ENCODE peak calls at places on chromosomes 11 and 22, in five cellular contexts. P, S, H, N and U are unnamed samples.

GRCh38 chr11:93131709-93132108 is 66.1 kb downstream of the SLC36A4 start:
- DNase-seq in P (peak; percentile 10), S (peak; percentile 62), H (no peak), N (no peak), U (peak; percentile 8)

GRCh38 chr11:128125723-128126122 is 461.6 kb downstream of the ETS1 start:
- DNase-seq in P (no peak), S (no peak), H (no peak), N (no peak), U (no peak)

GRCh38 chr11:65524747-65525658 is at the start of gene SCYL1:
- DNase-seq in P (no peak), S (peak; percentile 79), H (peak; percentile 88), N (peak; percentile 96), U (peak; percentile 70)

GRCh38 chr22:26127126-26127525 is 42.1 kb upstream of the SEZ6L start:
- DNase-seq in P (no peak), S (no peak), H (no peak), N (no peak), U (no peak)

GRCh38 chr11:73969991-73970800 is 12.4 kb downstream of the UCP2 start:
- DNase-seq in P (no peak), S (no peak), H (no peak), N (no peak), U (no peak)

GRCh38 chr11:118117790-118118601 is 31.2 kb upstream of the SMIM35 start:
- DNase-seq in P (no peak), S (no peak), H (no peak), N (no peak), U (no peak)

GRCh38 chr22:39984006-39984405 is 10.7 kb upstream of the FAM83F start:
- DNase-seq in P (no peak), S (no peak), H (no peak), N (no peak), U (no peak)

GRCh38 chr22:30325065-30325720 is 1.5 kb downstream of the TBC1D10A start:
- DNase-seq in P (no peak), S (peak; percentile 30), H (peak; percentile 73), N (no peak), U (no peak)

GRCh38 chr22:41132555-41132954 is 40.2 kb downstream of the EP300 start:
- DNase-seq in P (no peak), S (no peak), H (no peak), N (no peak), U (no peak)

GRCh38 chr11:118437046-118437735 is 899 bp downstream of the KMT2A start:
- DNase-seq in P (peak; percentile 10), S (peak; percentile 78), H (peak; percentile 47), N (peak; percentile 94), U (no peak)

GRCh38 chr11:12625438-12626071 is 48.7 kb upstream of the TEAD1 start:
- DNase-seq in P (no peak), S (no peak), H (no peak), N (no peak), U (no peak)

GRCh38 chr11:103494491-103494890 is 385.3 kb downstream of the DYNC2H1 start:
- DNase-seq in P (no peak), S (no peak), H (no peak), N (no peak), U (no peak)

GRCh38 chr11:7569044-7569443 is 55.2 kb downstream of the PPFIBP2 start:
- DNase-seq in P (no peak), S (no peak), H (no peak), N (no peak), U (no peak)

GRCh38 chr22:37659897-37660708 is 1.6 kb downstream of the PDXP start:
- DNase-seq in P (no peak), S (no peak), H (peak; percentile 46), N (no peak), U (no peak)

GRCh38 chr11:64502634-64503033 is 88.4 kb upstream of the SLC22A12 start:
- DNase-seq in P (no peak), S (no peak), H (no peak), N (no peak), U (no peak)

GRCh38 chr22:49326558-49326957 is 501.1 kb downstream of the BRD1 start:
- DNase-seq in P (no peak), S (no peak), H (no peak), N (no peak), U (no peak)

GRCh38 chr11:127182586-127183203 is 182.1 kb upstream of the KIRREL3 start:
- DNase-seq in P (no peak), S (no peak), H (no peak), N (no peak), U (no peak)

GRCh38 chr22:48241658-48242057 is 1479.2 kb downstream of the TBC1D22A start:
- DNase-seq in P (no peak), S (no peak), H (no peak), N (no peak), U (no peak)

GRCh38 chr11:101835465-101836063 is 79.2 kb upstream of the CEP126 start:
- DNase-seq in P (no peak), S (no peak), H (no peak), N (no peak), U (no peak)

GRCh38 chr11:4607111-4607510 is 920 bp downstream of the TRIM68 start:
- DNase-seq in P (no peak), S (no peak), H (no peak), N (no peak), U (no peak)

GRCh38 chr11:33375688-33376311 is 118.6 kb downstream of the HIPK3 start:
- DNase-seq in P (no peak), S (peak; percentile 73), H (no peak), N (no peak), U (no peak)

GRCh38 chr11:6497069-6497839 is at the start of gene DNHD1:
- DNase-seq in P (no peak), S (peak; percentile 89), H (no peak), N (no peak), U (no peak)

GRCh38 chr11:288328-289144 is at the start of gene PGGHG:
- DNase-seq in P (no peak), S (no peak), H (peak; percentile 87), N (peak; percentile 96), U (no peak)
- H3K27ac ChIP-seq in P (no peak within 1 kb of the TSS), S (no peak within 1 kb of the TSS), H (peak within 1 kb of the TSS; percentile 75), N (peak within 1 kb of the TSS; percentile 85), U (no peak within 1 kb of the TSS)

GRCh38 chr11:132278801-132279574 is 908.6 kb downstream of the NTM start:
- DNase-seq in P (no peak), S (peak; percentile 46), H (no peak), N (no peak), U (no peak)
- TF ChIP-seq CTCF in P (peak; percentile 21), S (peak; percentile 82), H (no peak), N (no peak), U (peak; percentile 32)

GRCh38 chr11:61019818-61020405 is 48.4 kb downstream of the CD6 start:
- DNase-seq in P (no peak), S (no peak), H (no peak), N (no peak), U (no peak)

GRCh38 chr11:61020706-61021235 is 49.3 kb downstream of the CD6 start:
- DNase-seq in P (no peak), S (no peak), H (no peak), N (no peak), U (no peak)

GRCh38 chr11:61023086-61024035 is 51.9 kb downstream of the CD6 start:
- DNase-seq in P (no peak), S (no peak), H (peak; percentile 25), N (no peak), U (no peak)

GRCh38 chr11:61022311-61023085 is 51.0 kb downstream of the CD6 start:
- DNase-seq in P (no peak), S (no peak), H (no peak), N (no peak), U (no peak)

GRCh38 chr11:61021661-61022212 is 50.3 kb downstream of the CD6 start:
- DNase-seq in P (no peak), S (peak; percentile 90), H (peak; percentile 75), N (no peak), U (no peak)
- TF ChIP-seq POLR2AphosphoS5 in P (no peak), S (no peak), H (no peak), N (no peak), U (no peak)

GRCh38 chr11:16293204-16293681 is 63.1 kb downstream of the SOX6 start:
- DNase-seq in P (no peak), S (peak; percentile 26), H (no peak), N (peak; percentile 25), U (no peak)
- H3K27ac ChIP-seq in P (no peak overlapping the region), S (no peak overlapping the region), H (no peak overlapping the region), N (peak overlapping the region; percentile 71), U (no peak overlapping the region)

GRCh38 chr22:23895599-23896144 is 1.5 kb downstream of the MIF start:
- DNase-seq in P (no peak), S (no peak), H (no peak), N (no peak), U (no peak)

GRCh38 chr22:23894710-23895598 is 771 bp downstream of the MIF start:
- DNase-seq in P (peak; percentile 85), S (peak; percentile 92), H (peak; percentile 86), N (peak; percentile 79), U (peak; percentile 83)

GRCh38 chr22:23892626-23893445 is 1.3 kb upstream of the MIF start:
- DNase-seq in P (no peak), S (no peak), H (no peak), N (no peak), U (no peak)

GRCh38 chr22:23893446-23893956 is 682 bp upstream of the MIF start:
- DNase-seq in P (no peak), S (no peak), H (no peak), N (no peak), U (no peak)

GRCh38 chr22:23893957-23894709 is at the start of gene MIF:
- DNase-seq in P (peak; percentile 89), S (peak; percentile 98), H (peak; percentile 97), N (peak; percentile 94), U (peak; percentile 97)
- TF ChIP-seq CTCF in P (peak; percentile 92), S (peak; percentile 77), H (peak; percentile 76), N (peak; percentile 82), U (peak; percentile 70)

GRCh38 chr11:36635463-36635862 is 37.4 kb upstream of the RAG2 start:
- DNase-seq in P (no peak), S (no peak), H (no peak), N (no peak), U (no peak)

DNA sequence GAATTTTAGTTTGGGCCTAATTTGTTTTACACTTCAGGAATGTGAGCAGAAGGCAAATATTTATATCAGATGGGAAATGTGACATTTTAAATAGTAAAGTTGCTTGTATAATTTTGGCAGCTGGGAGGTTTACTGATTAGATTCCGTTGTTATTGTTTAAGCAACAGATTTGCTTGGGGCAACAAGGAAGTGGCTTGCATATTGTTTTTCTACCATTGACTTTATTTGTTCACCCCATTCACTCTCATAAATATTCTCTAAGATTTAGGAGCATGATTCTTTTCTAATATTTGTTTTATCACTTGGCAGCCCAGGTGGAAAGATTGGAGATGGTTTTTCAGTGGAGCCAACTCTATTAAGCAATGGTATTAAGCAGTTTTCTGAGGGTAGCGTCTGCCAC is 40.5 kb upstream of the RAG2 start:
- DNase-seq in P (no peak), S (no peak), H (no peak), N (no peak), U (no peak)
- TF ChIP-seq POLR2AphosphoS5 in P (no peak), S (no peak), H (no peak), N (no peak), U (no peak)